ENCODE peak calls at places on chromosome 11, in seven cellular contexts. One of them, this sample, is unnamed.

GRCh38 chr11:23112987-23113886 is 253.0 kb upstream of the CCDC179 start:
- DNase-seq in mucosa of descending colon: peak
- DNase-seq in thoracic aorta: no peak
- DNase-seq in cardiac muscle cell: peak
- DNase-seq in GM12865: peak
- DNase-seq in spleen: no peak
- DNase-seq in AG10803: peak
- DNase-seq in this sample: peak

GRCh38 chr11:28922351-28922981 is 814.3 kb downstream of the METTL15 start:
- DNase-seq in mucosa of descending colon: no peak
- DNase-seq in thoracic aorta: no peak
- DNase-seq in cardiac muscle cell: no peak
- DNase-seq in GM12865: no peak
- DNase-seq in spleen: no peak
- DNase-seq in AG10803: peak
- DNase-seq in this sample: no peak

GRCh38 chr11:134864968-134865305 is 452.9 kb upstream of the B3GAT1 start:
- DNase-seq in mucosa of descending colon: no peak
- DNase-seq in thoracic aorta: no peak
- DNase-seq in cardiac muscle cell: no peak
- DNase-seq in GM12865: no peak
- DNase-seq in spleen: no peak
- DNase-seq in AG10803: no peak
- DNase-seq in this sample: no peak

GRCh38 chr11:5631969-5632635 is 7.3 kb downstream of the TRIM34 start:
- DNase-seq in mucosa of descending colon: no peak
- DNase-seq in thoracic aorta: no peak
- DNase-seq in cardiac muscle cell: peak
- DNase-seq in GM12865: peak
- DNase-seq in spleen: no peak
- DNase-seq in AG10803: no peak
- DNase-seq in this sample: peak

GRCh38 chr11:134639586-134640330 is 227.7 kb upstream of the B3GAT1 start:
- DNase-seq in mucosa of descending colon: peak
- DNase-seq in thoracic aorta: no peak
- DNase-seq in cardiac muscle cell: no peak
- DNase-seq in GM12865: no peak
- DNase-seq in spleen: peak
- DNase-seq in AG10803: no peak
- DNase-seq in this sample: no peak

GRCh38 chr11:118175031-118175531 is 1.4 kb downstream of the SCN2B start:
- DNase-seq in mucosa of descending colon: no peak
- DNase-seq in thoracic aorta: no peak
- DNase-seq in cardiac muscle cell: no peak
- DNase-seq in GM12865: no peak
- DNase-seq in spleen: no peak
- DNase-seq in AG10803: peak
- DNase-seq in this sample: no peak

GRCh38 chr11:19199766-19200165 is 2.0 kb downstream of the CSRP3 start:
- DNase-seq in mucosa of descending colon: no peak
- DNase-seq in thoracic aorta: no peak
- DNase-seq in cardiac muscle cell: no peak
- DNase-seq in GM12865: no peak
- DNase-seq in spleen: no peak
- DNase-seq in AG10803: no peak
- DNase-seq in this sample: no peak

GRCh38 chr11:114026355-114026754 is 33.2 kb upstream of the ZBTB16 start:
- DNase-seq in mucosa of descending colon: no peak
- DNase-seq in thoracic aorta: no peak
- DNase-seq in cardiac muscle cell: peak
- DNase-seq in GM12865: peak
- DNase-seq in spleen: no peak
- DNase-seq in AG10803: no peak
- DNase-seq in this sample: no peak

GRCh38 chr11:67275606-67276409 is 9.5 kb downstream of the GRK2 start:
- DNase-seq in mucosa of descending colon: peak
- DNase-seq in thoracic aorta: no peak
- DNase-seq in cardiac muscle cell: no peak
- DNase-seq in GM12865: no peak
- DNase-seq in spleen: peak
- DNase-seq in AG10803: no peak
- DNase-seq in this sample: no peak

GRCh38 chr11:96782632-96783031 is 392.8 kb downstream of the JRKL start:
- DNase-seq in mucosa of descending colon: no peak
- DNase-seq in thoracic aorta: no peak
- DNase-seq in cardiac muscle cell: no peak
- DNase-seq in GM12865: no peak
- DNase-seq in spleen: no peak
- DNase-seq in AG10803: no peak
- DNase-seq in this sample: no peak

GRCh38 chr11:56271092-56271491 is 2.9 kb upstream of the OR5T1 start:
- DNase-seq in mucosa of descending colon: no peak
- DNase-seq in thoracic aorta: no peak
- DNase-seq in cardiac muscle cell: no peak
- DNase-seq in GM12865: no peak
- DNase-seq in spleen: no peak
- DNase-seq in AG10803: no peak
- DNase-seq in this sample: no peak

GRCh38 chr11:7677801-7678201 is 4.5 kb upstream of the CYB5R2 start:
- DNase-seq in mucosa of descending colon: no peak
- DNase-seq in thoracic aorta: no peak
- DNase-seq in cardiac muscle cell: no peak
- DNase-seq in GM12865: no peak
- DNase-seq in spleen: no peak
- DNase-seq in AG10803: peak
- DNase-seq in this sample: no peak

GRCh38 chr11:128956401-128957203 is 13.9 kb upstream of the TP53AIP1 start:
- DNase-seq in mucosa of descending colon: no peak
- DNase-seq in thoracic aorta: no peak
- DNase-seq in cardiac muscle cell: peak
- DNase-seq in GM12865: peak
- DNase-seq in spleen: no peak
- DNase-seq in AG10803: peak
- DNase-seq in this sample: peak

GRCh38 chr11:96113100-96113710 is 189.3 kb upstream of the MTMR2 start:
- DNase-seq in mucosa of descending colon: no peak
- DNase-seq in thoracic aorta: no peak
- DNase-seq in cardiac muscle cell: no peak
- DNase-seq in GM12865: no peak
- DNase-seq in spleen: no peak
- DNase-seq in AG10803: peak
- DNase-seq in this sample: no peak

GRCh38 chr11:102986815-102987214 is 31.3 kb upstream of the MMP13 start:
- DNase-seq in mucosa of descending colon: no peak
- DNase-seq in thoracic aorta: no peak
- DNase-seq in cardiac muscle cell: no peak
- DNase-seq in GM12865: no peak
- DNase-seq in spleen: no peak
- DNase-seq in AG10803: peak
- DNase-seq in this sample: no peak

GRCh38 chr11:3231851-3232744 is at the start of gene MRGPRE:
- DNase-seq in mucosa of descending colon: no peak
- DNase-seq in thoracic aorta: no peak
- DNase-seq in cardiac muscle cell: no peak
- DNase-seq in GM12865: no peak
- DNase-seq in spleen: peak
- DNase-seq in AG10803: peak
- DNase-seq in this sample: peak

GRCh38 chr11:32033491-32033890 is 57.4 kb upstream of the RCN1 start:
- DNase-seq in mucosa of descending colon: no peak
- DNase-seq in thoracic aorta: no peak
- DNase-seq in cardiac muscle cell: no peak
- DNase-seq in GM12865: no peak
- DNase-seq in spleen: no peak
- DNase-seq in AG10803: peak
- DNase-seq in this sample: no peak

GRCh38 chr11:88779551-88779950 is 286.2 kb downstream of the GRM5 start:
- DNase-seq in mucosa of descending colon: no peak
- DNase-seq in thoracic aorta: no peak
- DNase-seq in cardiac muscle cell: no peak
- DNase-seq in GM12865: no peak
- DNase-seq in spleen: no peak
- DNase-seq in AG10803: peak
- DNase-seq in this sample: no peak

GRCh38 chr11:131373326-131373725 is 2.9 kb downstream of the NTM start:
- DNase-seq in mucosa of descending colon: no peak
- DNase-seq in thoracic aorta: no peak
- DNase-seq in cardiac muscle cell: no peak
- DNase-seq in GM12865: no peak
- DNase-seq in spleen: no peak
- DNase-seq in AG10803: no peak
- DNase-seq in this sample: no peak

GRCh38 chr11:126188332-126189108 is 22.9 kb downstream of the RPUSD4 start:
- DNase-seq in mucosa of descending colon: no peak
- DNase-seq in thoracic aorta: no peak
- DNase-seq in cardiac muscle cell: no peak
- DNase-seq in GM12865: peak
- DNase-seq in spleen: peak
- DNase-seq in AG10803: no peak
- DNase-seq in this sample: peak

GRCh38 chr11:126186031-126186698 is 25.3 kb downstream of the RPUSD4 start:
- DNase-seq in mucosa of descending colon: no peak
- DNase-seq in thoracic aorta: no peak
- DNase-seq in cardiac muscle cell: no peak
- DNase-seq in GM12865: no peak
- DNase-seq in spleen: peak
- DNase-seq in AG10803: no peak
- DNase-seq in this sample: no peak

GRCh38 chr11:126189109-126189929 is 22.1 kb downstream of the RPUSD4 start:
- DNase-seq in mucosa of descending colon: no peak
- DNase-seq in thoracic aorta: no peak
- DNase-seq in cardiac muscle cell: no peak
- DNase-seq in GM12865: peak
- DNase-seq in spleen: peak
- DNase-seq in AG10803: no peak
- DNase-seq in this sample: peak

GRCh38 chr11:126185200-126186030 is 26.0 kb downstream of the RPUSD4 start:
- DNase-seq in mucosa of descending colon: no peak
- DNase-seq in thoracic aorta: no peak
- DNase-seq in cardiac muscle cell: no peak
- DNase-seq in GM12865: no peak
- DNase-seq in spleen: peak
- DNase-seq in AG10803: no peak
- DNase-seq in this sample: no peak

GRCh38 chr11:126186708-126187481 is 24.6 kb downstream of the RPUSD4 start:
- DNase-seq in mucosa of descending colon: no peak
- DNase-seq in thoracic aorta: no peak
- DNase-seq in cardiac muscle cell: no peak
- DNase-seq in GM12865: no peak
- DNase-seq in spleen: peak
- DNase-seq in AG10803: no peak
- DNase-seq in this sample: no peak
- TF ChIP-seq CTCF in mucosa of descending colon: no peak
- TF ChIP-seq CTCF in thoracic aorta: no peak
- TF ChIP-seq CTCF in cardiac muscle cell: peak
- TF ChIP-seq CTCF in GM12865: no peak
- TF ChIP-seq CTCF in spleen: no peak
- TF ChIP-seq CTCF in AG10803: peak
- TF ChIP-seq CTCF in this sample: peak

DNA sequence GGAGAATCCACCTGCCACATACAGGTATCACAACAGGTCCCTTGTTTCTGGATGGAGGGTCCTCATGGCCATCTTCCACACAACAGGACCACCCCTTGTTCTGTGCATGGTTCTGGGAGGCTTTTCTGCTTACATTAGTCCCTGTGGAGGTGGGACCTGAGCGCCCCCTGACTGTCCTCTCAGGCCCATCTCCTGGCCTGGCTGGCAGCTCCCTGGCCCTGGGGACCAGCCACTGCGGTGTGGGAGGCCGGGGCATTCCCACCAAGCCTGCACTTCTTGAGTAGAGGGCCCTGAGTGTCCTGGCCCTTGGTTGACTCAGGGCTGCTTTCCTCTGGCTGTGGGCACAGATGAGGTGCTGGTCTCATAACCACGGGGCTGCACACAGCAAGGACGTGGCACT is 5.0 kb downstream of the COX8A start:
- DNase-seq in mucosa of descending colon: no peak
- DNase-seq in thoracic aorta: no peak
- DNase-seq in cardiac muscle cell: no peak
- DNase-seq in GM12865: no peak
- DNase-seq in spleen: no peak
- DNase-seq in AG10803: no peak
- DNase-seq in this sample: no peak
- TF ChIP-seq CTCF in mucosa of descending colon: no peak
- TF ChIP-seq CTCF in thoracic aorta: no peak
- TF ChIP-seq CTCF in cardiac muscle cell: no peak
- TF ChIP-seq CTCF in GM12865: no peak
- TF ChIP-seq CTCF in spleen: no peak
- TF ChIP-seq CTCF in AG10803: no peak
- TF ChIP-seq CTCF in this sample: no peak

DNA sequence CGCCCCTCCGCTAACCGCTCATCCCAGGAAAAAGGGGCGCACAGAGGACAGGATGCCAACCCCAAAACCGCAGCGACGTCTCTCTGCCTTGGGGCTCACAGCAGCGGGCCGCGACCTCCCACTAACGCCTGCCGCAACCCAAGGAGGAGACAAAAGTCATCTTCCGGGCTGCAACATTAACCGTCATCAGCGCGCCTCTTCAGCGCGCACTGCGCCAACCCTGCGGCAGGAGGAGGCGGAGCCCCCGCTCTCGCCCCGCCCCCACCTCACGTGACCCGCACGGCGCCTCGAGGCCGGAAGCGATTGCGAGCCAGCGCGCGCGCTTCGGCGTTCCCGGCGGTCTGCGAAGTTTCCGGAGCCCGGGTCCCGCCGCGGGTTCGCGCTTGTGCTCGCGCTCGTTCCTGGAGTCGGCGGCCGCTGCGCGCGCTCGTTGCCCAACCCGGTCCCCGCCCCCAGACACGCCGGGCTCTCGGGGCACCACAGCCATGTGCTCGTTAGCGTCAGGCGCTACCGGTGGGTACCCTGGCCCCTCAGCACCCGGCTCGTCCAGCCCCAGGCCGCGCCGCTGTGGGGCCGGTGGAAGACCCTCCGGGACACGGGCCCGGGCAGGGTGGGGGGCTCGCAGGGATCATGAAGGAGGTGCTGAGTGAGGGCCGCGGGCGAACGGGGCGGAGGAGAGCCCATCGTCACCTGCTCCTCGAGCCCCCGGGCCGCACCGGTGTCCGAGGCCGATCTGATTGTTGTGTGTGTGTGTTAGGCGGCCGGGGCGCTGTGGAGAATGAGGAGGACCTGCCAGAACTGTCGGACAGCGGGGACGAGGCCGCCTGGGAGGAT is at the start of gene PRMT3:
- DNase-seq in mucosa of descending colon: peak
- DNase-seq in thoracic aorta: peak
- DNase-seq in cardiac muscle cell: peak
- DNase-seq in GM12865: peak
- DNase-seq in spleen: peak
- DNase-seq in AG10803: peak
- DNase-seq in this sample: peak
- TF ChIP-seq CTCF in mucosa of descending colon: no peak
- TF ChIP-seq CTCF in thoracic aorta: peak
- TF ChIP-seq CTCF in cardiac muscle cell: no peak
- TF ChIP-seq CTCF in GM12865: no peak
- TF ChIP-seq CTCF in spleen: peak
- TF ChIP-seq CTCF in AG10803: no peak
- TF ChIP-seq CTCF in this sample: no peak

GRCh38 chr11:86535773-86536172 is 136.6 kb downstream of the ME3 start:
- DNase-seq in mucosa of descending colon: no peak
- DNase-seq in thoracic aorta: no peak
- DNase-seq in cardiac muscle cell: no peak
- DNase-seq in GM12865: no peak
- DNase-seq in spleen: no peak
- DNase-seq in AG10803: no peak
- DNase-seq in this sample: no peak

GRCh38 chr11:86538223-86538548 is 134.2 kb downstream of the ME3 start:
- DNase-seq in mucosa of descending colon: no peak
- DNase-seq in thoracic aorta: no peak
- DNase-seq in cardiac muscle cell: no peak
- DNase-seq in GM12865: no peak
- DNase-seq in spleen: no peak
- DNase-seq in AG10803: no peak
- DNase-seq in this sample: no peak

GRCh38 chr11:86537541-86538222 is 134.7 kb downstream of the ME3 start:
- DNase-seq in mucosa of descending colon: no peak
- DNase-seq in thoracic aorta: no peak
- DNase-seq in cardiac muscle cell: peak
- DNase-seq in GM12865: no peak
- DNase-seq in spleen: no peak
- DNase-seq in AG10803: no peak
- DNase-seq in this sample: no peak
- TF ChIP-seq CTCF in mucosa of descending colon: no peak
- TF ChIP-seq CTCF in thoracic aorta: no peak
- TF ChIP-seq CTCF in cardiac muscle cell: peak
- TF ChIP-seq CTCF in GM12865: no peak
- TF ChIP-seq CTCF in spleen: no peak
- TF ChIP-seq CTCF in AG10803: no peak
- TF ChIP-seq CTCF in this sample: no peak

This sample was measured in GM13977.